ENCODE peak calls at places on chromosome 19, in six cellular contexts. One of them, this sample, is unnamed.
A peak's percentile ranks its signal among the peaks of the same experiment; 100 is the strongest.

GRCh38 chr19:8881512-8881911 is 49.3 kb downstream of the MBD3L1 start:
- DNase-seq in stimulated activated CD8-positive, alpha-beta memory T cell treated with anti-CD3 and anti-CD28 coated beads, Interleukin-4, amount 100 ng/mL, for 24 hours: no peak
- DNase-seq in RPMI7951: no peak
- DNase-seq in GM20000: no peak
- DNase-seq in GM23338: no peak
- DNase-seq in effector CD4-positive, alpha-beta T cell: no peak
- DNase-seq in this sample: no peak

GRCh38 chr19:55600336-55601028 is 394 bp downstream of the ZNF524 start:
- DNase-seq in stimulated activated CD8-positive, alpha-beta memory T cell treated with anti-CD3 and anti-CD28 coated beads, Interleukin-4, amount 100 ng/mL, for 24 hours: peak; percentile 68
- DNase-seq in RPMI7951: no peak
- DNase-seq in GM20000: no peak
- DNase-seq in GM23338: peak; percentile 94
- DNase-seq in effector CD4-positive, alpha-beta T cell: no peak
- DNase-seq in this sample: peak; percentile 81

GRCh38 chr19:56969726-56970125 is 129.2 kb upstream of the PEG3 start:
- DNase-seq in stimulated activated CD8-positive, alpha-beta memory T cell treated with anti-CD3 and anti-CD28 coated beads, Interleukin-4, amount 100 ng/mL, for 24 hours: no peak
- DNase-seq in RPMI7951: no peak
- DNase-seq in GM20000: no peak
- DNase-seq in GM23338: no peak
- DNase-seq in effector CD4-positive, alpha-beta T cell: no peak
- DNase-seq in this sample: no peak

GRCh38 chr19:16298334-16298733 is 26.3 kb upstream of the KLF2 start:
- DNase-seq in stimulated activated CD8-positive, alpha-beta memory T cell treated with anti-CD3 and anti-CD28 coated beads, Interleukin-4, amount 100 ng/mL, for 24 hours: no peak
- DNase-seq in RPMI7951: no peak
- DNase-seq in GM20000: no peak
- DNase-seq in GM23338: no peak
- DNase-seq in effector CD4-positive, alpha-beta T cell: no peak
- DNase-seq in this sample: no peak

GRCh38 chr19:17333611-17334413 is 843 bp downstream of the ANO8 start:
- DNase-seq in stimulated activated CD8-positive, alpha-beta memory T cell treated with anti-CD3 and anti-CD28 coated beads, Interleukin-4, amount 100 ng/mL, for 24 hours: peak; percentile 64
- DNase-seq in RPMI7951: peak; percentile 89
- DNase-seq in GM20000: peak; percentile 74
- DNase-seq in GM23338: peak; percentile 74
- DNase-seq in effector CD4-positive, alpha-beta T cell: peak; percentile 56
- DNase-seq in this sample: peak; percentile 63

GRCh38 chr19:44542671-44543070 is 13.2 kb upstream of the CEACAM20 start:
- DNase-seq in stimulated activated CD8-positive, alpha-beta memory T cell treated with anti-CD3 and anti-CD28 coated beads, Interleukin-4, amount 100 ng/mL, for 24 hours: no peak
- DNase-seq in RPMI7951: no peak
- DNase-seq in GM20000: no peak
- DNase-seq in GM23338: no peak
- DNase-seq in effector CD4-positive, alpha-beta T cell: no peak
- DNase-seq in this sample: no peak

GRCh38 chr19:35643255-35644205 is 2.0 kb downstream of the ETV2 start:
- DNase-seq in stimulated activated CD8-positive, alpha-beta memory T cell treated with anti-CD3 and anti-CD28 coated beads, Interleukin-4, amount 100 ng/mL, for 24 hours: peak; percentile 61
- DNase-seq in RPMI7951: peak; percentile 84
- DNase-seq in GM20000: peak; percentile 92
- DNase-seq in GM23338: peak; percentile 96
- DNase-seq in effector CD4-positive, alpha-beta T cell: peak; percentile 67
- DNase-seq in this sample: peak; percentile 60

GRCh38 chr19:1065606-1066109 is 1.3 kb upstream of the ARHGAP45 start:
- DNase-seq in stimulated activated CD8-positive, alpha-beta memory T cell treated with anti-CD3 and anti-CD28 coated beads, Interleukin-4, amount 100 ng/mL, for 24 hours: no peak
- DNase-seq in RPMI7951: no peak
- DNase-seq in GM20000: no peak
- DNase-seq in GM23338: peak; percentile 53
- DNase-seq in effector CD4-positive, alpha-beta T cell: no peak
- DNase-seq in this sample: no peak

GRCh38 chr19:7920520-7921301 is 573 bp downstream of the SNAPC2 start:
- DNase-seq in stimulated activated CD8-positive, alpha-beta memory T cell treated with anti-CD3 and anti-CD28 coated beads, Interleukin-4, amount 100 ng/mL, for 24 hours: peak; percentile 98
- DNase-seq in RPMI7951: peak; percentile 96
- DNase-seq in GM20000: peak; percentile 99
- DNase-seq in GM23338: peak; percentile 99
- DNase-seq in effector CD4-positive, alpha-beta T cell: peak; percentile 100
- DNase-seq in this sample: peak; percentile 100

GRCh38 chr19:38993271-38993670 is 17.7 kb upstream of the FBXO17 start:
- DNase-seq in stimulated activated CD8-positive, alpha-beta memory T cell treated with anti-CD3 and anti-CD28 coated beads, Interleukin-4, amount 100 ng/mL, for 24 hours: no peak
- DNase-seq in RPMI7951: peak; percentile 81
- DNase-seq in GM20000: no peak
- DNase-seq in GM23338: no peak
- DNase-seq in effector CD4-positive, alpha-beta T cell: no peak
- DNase-seq in this sample: no peak

GRCh38 chr19:10223488-10224213 is 7.5 kb downstream of the S1PR2 start:
- DNase-seq in stimulated activated CD8-positive, alpha-beta memory T cell treated with anti-CD3 and anti-CD28 coated beads, Interleukin-4, amount 100 ng/mL, for 24 hours: no peak
- DNase-seq in RPMI7951: no peak
- DNase-seq in GM20000: no peak
- DNase-seq in GM23338: no peak
- DNase-seq in effector CD4-positive, alpha-beta T cell: no peak
- DNase-seq in this sample: no peak

GRCh38 chr19:18173572-18174294 is at the start of gene IFI30:
- DNase-seq in stimulated activated CD8-positive, alpha-beta memory T cell treated with anti-CD3 and anti-CD28 coated beads, Interleukin-4, amount 100 ng/mL, for 24 hours: no peak
- DNase-seq in RPMI7951: peak; percentile 52
- DNase-seq in GM20000: peak; percentile 86
- DNase-seq in GM23338: peak; percentile 84
- DNase-seq in effector CD4-positive, alpha-beta T cell: peak; percentile 45
- DNase-seq in this sample: peak; percentile 57

GRCh38 chr19:19134687-19135158 is 3.6 kb downstream of the TMEM161A start:
- DNase-seq in stimulated activated CD8-positive, alpha-beta memory T cell treated with anti-CD3 and anti-CD28 coated beads, Interleukin-4, amount 100 ng/mL, for 24 hours: peak; percentile 23
- DNase-seq in RPMI7951: no peak
- DNase-seq in GM20000: peak; percentile 23
- DNase-seq in GM23338: peak; percentile 93
- DNase-seq in effector CD4-positive, alpha-beta T cell: no peak
- DNase-seq in this sample: no peak

GRCh38 chr19:15404097-15404779 is 14.6 kb downstream of the AKAP8L start:
- DNase-seq in stimulated activated CD8-positive, alpha-beta memory T cell treated with anti-CD3 and anti-CD28 coated beads, Interleukin-4, amount 100 ng/mL, for 24 hours: no peak
- DNase-seq in RPMI7951: no peak
- DNase-seq in GM20000: no peak
- DNase-seq in GM23338: no peak
- DNase-seq in effector CD4-positive, alpha-beta T cell: no peak
- DNase-seq in this sample: no peak

GRCh38 chr19:13277104-13277809 is 127.0 kb downstream of the IER2 start:
- DNase-seq in stimulated activated CD8-positive, alpha-beta memory T cell treated with anti-CD3 and anti-CD28 coated beads, Interleukin-4, amount 100 ng/mL, for 24 hours: peak; percentile 28
- DNase-seq in RPMI7951: peak; percentile 78
- DNase-seq in GM20000: peak; percentile 76
- DNase-seq in GM23338: peak; percentile 86
- DNase-seq in effector CD4-positive, alpha-beta T cell: peak; percentile 62
- DNase-seq in this sample: peak; percentile 39

GRCh38 chr19:4985551-4985991 is 16.7 kb downstream of the KDM4B start:
- DNase-seq in stimulated activated CD8-positive, alpha-beta memory T cell treated with anti-CD3 and anti-CD28 coated beads, Interleukin-4, amount 100 ng/mL, for 24 hours: no peak
- DNase-seq in RPMI7951: no peak
- DNase-seq in GM20000: no peak
- DNase-seq in GM23338: no peak
- DNase-seq in effector CD4-positive, alpha-beta T cell: no peak
- DNase-seq in this sample: no peak

GRCh38 chr19:4618019-4618418 is 21.3 kb upstream of the TNFAIP8L1 start:
- DNase-seq in stimulated activated CD8-positive, alpha-beta memory T cell treated with anti-CD3 and anti-CD28 coated beads, Interleukin-4, amount 100 ng/mL, for 24 hours: no peak
- DNase-seq in RPMI7951: no peak
- DNase-seq in GM20000: no peak
- DNase-seq in GM23338: no peak
- DNase-seq in effector CD4-positive, alpha-beta T cell: no peak
- DNase-seq in this sample: no peak

GRCh38 chr19:18789883-18790565 is 1.1 kb downstream of the COMP start:
- DNase-seq in stimulated activated CD8-positive, alpha-beta memory T cell treated with anti-CD3 and anti-CD28 coated beads, Interleukin-4, amount 100 ng/mL, for 24 hours: peak; percentile 19
- DNase-seq in RPMI7951: no peak
- DNase-seq in GM20000: peak; percentile 77
- DNase-seq in GM23338: peak; percentile 84
- DNase-seq in effector CD4-positive, alpha-beta T cell: no peak
- DNase-seq in this sample: no peak

GRCh38 chr19:639251-640155 is at the start of gene FGF22:
- DNase-seq in stimulated activated CD8-positive, alpha-beta memory T cell treated with anti-CD3 and anti-CD28 coated beads, Interleukin-4, amount 100 ng/mL, for 24 hours: peak; percentile 93
- DNase-seq in RPMI7951: peak; percentile 88
- DNase-seq in GM20000: peak; percentile 99
- DNase-seq in GM23338: peak; percentile 96
- DNase-seq in effector CD4-positive, alpha-beta T cell: peak; percentile 97
- DNase-seq in this sample: no peak

GRCh38 chr19:8151499-8152035 is 2.2 kb upstream of the FBN3 start:
- DNase-seq in stimulated activated CD8-positive, alpha-beta memory T cell treated with anti-CD3 and anti-CD28 coated beads, Interleukin-4, amount 100 ng/mL, for 24 hours: no peak
- DNase-seq in RPMI7951: no peak
- DNase-seq in GM20000: peak; percentile 22
- DNase-seq in GM23338: no peak
- DNase-seq in effector CD4-positive, alpha-beta T cell: no peak
- DNase-seq in this sample: no peak

GRCh38 chr19:13093407-13094284 is 9.0 kb downstream of the LYL1 start:
- DNase-seq in stimulated activated CD8-positive, alpha-beta memory T cell treated with anti-CD3 and anti-CD28 coated beads, Interleukin-4, amount 100 ng/mL, for 24 hours: peak; percentile 62
- DNase-seq in RPMI7951: peak; percentile 74
- DNase-seq in GM20000: peak; percentile 96
- DNase-seq in GM23338: peak; percentile 90
- DNase-seq in effector CD4-positive, alpha-beta T cell: peak; percentile 74
- DNase-seq in this sample: peak; percentile 61

GRCh38 chr19:4513248-4513647 is 5.0 kb downstream of the PLIN4 start:
- DNase-seq in stimulated activated CD8-positive, alpha-beta memory T cell treated with anti-CD3 and anti-CD28 coated beads, Interleukin-4, amount 100 ng/mL, for 24 hours: no peak
- DNase-seq in RPMI7951: no peak
- DNase-seq in GM20000: no peak
- DNase-seq in GM23338: no peak
- DNase-seq in effector CD4-positive, alpha-beta T cell: no peak
- DNase-seq in this sample: no peak

GRCh38 chr19:7639863-7640348 is 3.0 kb downstream of the STXBP2 start:
- DNase-seq in stimulated activated CD8-positive, alpha-beta memory T cell treated with anti-CD3 and anti-CD28 coated beads, Interleukin-4, amount 100 ng/mL, for 24 hours: no peak
- DNase-seq in RPMI7951: no peak
- DNase-seq in GM20000: no peak
- DNase-seq in GM23338: no peak
- DNase-seq in effector CD4-positive, alpha-beta T cell: no peak
- DNase-seq in this sample: no peak

GRCh38 chr19:12788682-12789097 is 2.6 kb upstream of the JUNB start:
- DNase-seq in stimulated activated CD8-positive, alpha-beta memory T cell treated with anti-CD3 and anti-CD28 coated beads, Interleukin-4, amount 100 ng/mL, for 24 hours: no peak
- DNase-seq in RPMI7951: peak; percentile 83
- DNase-seq in GM20000: peak; percentile 86
- DNase-seq in GM23338: peak; percentile 72
- DNase-seq in effector CD4-positive, alpha-beta T cell: peak; percentile 56
- DNase-seq in this sample: no peak

GRCh38 chr19:50449236-50449899 is 16.7 kb downstream of the MYBPC2 start:
- DNase-seq in stimulated activated CD8-positive, alpha-beta memory T cell treated with anti-CD3 and anti-CD28 coated beads, Interleukin-4, amount 100 ng/mL, for 24 hours: no peak
- DNase-seq in RPMI7951: peak; percentile 80
- DNase-seq in GM20000: no peak
- DNase-seq in GM23338: no peak
- DNase-seq in effector CD4-positive, alpha-beta T cell: no peak
- DNase-seq in this sample: no peak

GRCh38 chr19:49364083-49364687 is 508 bp downstream of the DKKL1 start:
- DNase-seq in stimulated activated CD8-positive, alpha-beta memory T cell treated with anti-CD3 and anti-CD28 coated beads, Interleukin-4, amount 100 ng/mL, for 24 hours: no peak
- DNase-seq in RPMI7951: no peak
- DNase-seq in GM20000: no peak
- DNase-seq in GM23338: no peak
- DNase-seq in effector CD4-positive, alpha-beta T cell: no peak
- DNase-seq in this sample: no peak

GRCh38 chr19:2719910-2720776 is 1.0 kb downstream of the DIRAS1 start:
- DNase-seq in stimulated activated CD8-positive, alpha-beta memory T cell treated with anti-CD3 and anti-CD28 coated beads, Interleukin-4, amount 100 ng/mL, for 24 hours: no peak
- DNase-seq in RPMI7951: peak; percentile 21
- DNase-seq in GM20000: no peak
- DNase-seq in GM23338: peak; percentile 81
- DNase-seq in effector CD4-positive, alpha-beta T cell: no peak
- DNase-seq in this sample: no peak

GRCh38 chr19:15790096-15790495 is 2.6 kb downstream of the OR10H5 start:
- DNase-seq in stimulated activated CD8-positive, alpha-beta memory T cell treated with anti-CD3 and anti-CD28 coated beads, Interleukin-4, amount 100 ng/mL, for 24 hours: no peak
- DNase-seq in RPMI7951: no peak
- DNase-seq in GM20000: no peak
- DNase-seq in GM23338: no peak
- DNase-seq in effector CD4-positive, alpha-beta T cell: no peak
- DNase-seq in this sample: no peak

GRCh38 chr19:45160870-45161714 is at the start of gene NKPD1:
- DNase-seq in stimulated activated CD8-positive, alpha-beta memory T cell treated with anti-CD3 and anti-CD28 coated beads, Interleukin-4, amount 100 ng/mL, for 24 hours: no peak
- DNase-seq in RPMI7951: no peak
- DNase-seq in GM20000: no peak
- DNase-seq in GM23338: peak; percentile 62
- DNase-seq in effector CD4-positive, alpha-beta T cell: no peak
- DNase-seq in this sample: no peak

GRCh38 chr19:1475751-1476437 is 3.1 kb downstream of the C19orf25 start:
- DNase-seq in stimulated activated CD8-positive, alpha-beta memory T cell treated with anti-CD3 and anti-CD28 coated beads, Interleukin-4, amount 100 ng/mL, for 24 hours: no peak
- DNase-seq in RPMI7951: no peak
- DNase-seq in GM20000: no peak
- DNase-seq in GM23338: no peak
- DNase-seq in effector CD4-positive, alpha-beta T cell: no peak
- DNase-seq in this sample: no peak

GRCh38 chr19:34217952-34218817 is 36.2 kb upstream of the GARRE1 start:
- DNase-seq in stimulated activated CD8-positive, alpha-beta memory T cell treated with anti-CD3 and anti-CD28 coated beads, Interleukin-4, amount 100 ng/mL, for 24 hours: peak; percentile 26
- DNase-seq in RPMI7951: peak; percentile 96
- DNase-seq in GM20000: peak; percentile 34
- DNase-seq in GM23338: no peak
- DNase-seq in effector CD4-positive, alpha-beta T cell: peak; percentile 54
- DNase-seq in this sample: no peak

GRCh38 chr19:45117167-45117594 is 24.2 kb downstream of the PPP1R37 start:
- DNase-seq in stimulated activated CD8-positive, alpha-beta memory T cell treated with anti-CD3 and anti-CD28 coated beads, Interleukin-4, amount 100 ng/mL, for 24 hours: peak; percentile 64
- DNase-seq in RPMI7951: no peak
- DNase-seq in GM20000: peak; percentile 67
- DNase-seq in GM23338: no peak
- DNase-seq in effector CD4-positive, alpha-beta T cell: no peak
- DNase-seq in this sample: no peak